ENCODE peak calls at places on chromosomes 3 and 15, in six cellular contexts. O is AG08396; X is CD4-positive, alpha-beta T cell; K is HCEC 1CT; E is fibroblast of the aortic adventitia; R is ELR. W is an unnamed sample.
A peak's percentile ranks its signal among the peaks of the same experiment; 100 is the strongest.

GRCh38 chr15:26970712-26971210 is at the start of gene GABRG3:
- DNase-seq in R (no peak), O (no peak), X (no peak), K (no peak), E (no peak), W (no peak)

GRCh38 chr15:40793216-40793989 is 13.5 kb upstream of the ZFYVE19 start:
- DNase-seq in E (peak; percentile 95), R (peak; percentile 95), X (no peak), K (peak; percentile 89), O (peak; percentile 47), W (peak; percentile 93)

GRCh38 chr3:126433496-126434263 is 39.0 kb downstream of the CFAP100 start:
- DNase-seq in O (no peak), X (no peak), R (no peak), E (no peak), K (no peak), W (no peak)

GRCh38 chr3:64642327-64643151 is 45.3 kb downstream of the ADAMTS9 start:
- DNase-seq in E (no peak), R (no peak), X (no peak), O (no peak), K (peak; percentile 4), W (no peak)

GRCh38 chr3:8576841-8577553 is 67.6 kb downstream of the SSUH2 start:
- DNase-seq in O (peak; percentile 69), X (no peak), R (peak; percentile 3), E (peak; percentile 41), K (peak; percentile 80), W (peak; percentile 47)

GRCh38 chr3:46442591-46443530 is 21.8 kb downstream of the LTF start:
- DNase-seq in R (no peak), O (no peak), X (no peak), K (peak; percentile 21), E (peak; percentile 64), W (no peak)

GRCh38 chr3:11826628-11827265 is 19.9 kb downstream of the TAMM41 start:
- DNase-seq in R (peak; percentile 4), K (peak; percentile 71), O (no peak), X (no peak), E (peak; percentile 5), W (peak; percentile 19)

GRCh38 chr3:196988241-196989029 is 19.8 kb upstream of the PIGZ start:
- DNase-seq in R (no peak), O (no peak), E (no peak), X (no peak), K (no peak), W (no peak)

GRCh38 chr3:179729086-179729485 is 76.2 kb downstream of the USP13 start:
- DNase-seq in K (no peak), E (no peak), R (no peak), X (no peak), O (no peak), W (no peak)

GRCh38 chr15:88606437-88606794 is 14.7 kb upstream of the AEN start:
- DNase-seq in O (no peak), K (no peak), X (no peak), E (no peak), R (no peak), W (no peak)

GRCh38 chr3:4835616-4836043 is 143.6 kb upstream of the BHLHE40 start:
- DNase-seq in X (no peak), R (no peak), K (no peak), E (no peak), O (no peak), W (no peak)

GRCh38 chr15:74432968-74433591 is 678 bp downstream of the SEMA7A start:
- DNase-seq in X (peak; percentile 23), R (no peak), K (no peak), E (no peak), O (peak; percentile 48), W (no peak)

GRCh38 chr3:160225181-160226025 is at the start of gene C3orf80:
- DNase-seq in O (peak; percentile 68), X (peak; percentile 17), R (peak; percentile 67), K (peak; percentile 11), E (peak; percentile 21), W (peak; percentile 24)

GRCh38 chr15:90869140-90869541 is 753 bp downstream of the FURIN start:
- DNase-seq in E (no peak), R (no peak), X (no peak), O (no peak), K (no peak), W (no peak)

GRCh38 chr3:123349566-123350450 is 99.1 kb downstream of the ADCY5 start:
- DNase-seq in E (no peak), K (no peak), X (no peak), O (no peak), R (no peak), W (no peak)

GRCh38 chr15:78438595-78439285 is 724 bp downstream of the IREB2 start:
- DNase-seq in R (peak; percentile 59), E (peak; percentile 20), X (no peak), O (peak; percentile 47), K (peak; percentile 47), W (peak; percentile 30)

GRCh38 chr15:59191855-59192237 is 14.8 kb upstream of the LDHAL6B start:
- DNase-seq in R (peak; percentile 97), X (no peak), O (peak; percentile 78), E (peak; percentile 90), K (peak; percentile 98), W (peak; percentile 96)

GRCh38 chr3:38454179-38454883 is 641 bp downstream of the ACVR2B start:
- DNase-seq in K (peak; percentile 8), E (no peak), R (peak; percentile 45), O (peak; percentile 76), X (peak; percentile 16), W (no peak)

GRCh38 chr3:119418641-119419040 is 44.8 kb downstream of the TMEM39A start:
- DNase-seq in X (no peak), O (no peak), E (no peak), R (peak; percentile 19), K (no peak), W (peak; percentile 74)